ENCODE peak calls at places on chromosomes 6 and 20, in seven cellular contexts. One of them, this sample, is unnamed.

GRCh38 chr20:11522359-11522758 is 395.3 kb upstream of the BTBD3 start:
- DNase-seq in breast epithelium: no peak
- DNase-seq in CD8-positive, alpha-beta memory T cell: no peak
- DNase-seq in GM23248: peak; percentile 16
- DNase-seq in IMR-90: no peak
- DNase-seq in mucosa of descending colon: no peak
- DNase-seq in adipocyte: peak; percentile 50
- DNase-seq in this sample: no peak

GRCh38 chr6:24191346-24191745 is 65.3 kb downstream of the NRSN1 start:
- DNase-seq in breast epithelium: no peak
- DNase-seq in GM23248: no peak
- DNase-seq in adipocyte: no peak
- DNase-seq in mucosa of descending colon: no peak
- DNase-seq in CD8-positive, alpha-beta memory T cell: no peak
- DNase-seq in IMR-90: no peak
- DNase-seq in this sample: no peak

GRCh38 chr20:19143890-19144289 is 68.6 kb upstream of the SLC24A3 start:
- DNase-seq in mucosa of descending colon: no peak
- DNase-seq in adipocyte: no peak
- DNase-seq in CD8-positive, alpha-beta memory T cell: no peak
- DNase-seq in IMR-90: no peak
- DNase-seq in breast epithelium: no peak
- DNase-seq in GM23248: no peak
- DNase-seq in this sample: no peak

GRCh38 chr20:61411743-61412142 is 159.7 kb downstream of the CDH4 start:
- DNase-seq in GM23248: no peak
- DNase-seq in breast epithelium: no peak
- DNase-seq in adipocyte: no peak
- DNase-seq in CD8-positive, alpha-beta memory T cell: no peak
- DNase-seq in IMR-90: no peak
- DNase-seq in mucosa of descending colon: no peak
- DNase-seq in this sample: no peak

GRCh38 chr6:56497691-56498090 is 145.0 kb downstream of the DST start:
- DNase-seq in GM23248: no peak
- DNase-seq in adipocyte: no peak
- DNase-seq in breast epithelium: no peak
- DNase-seq in CD8-positive, alpha-beta memory T cell: no peak
- DNase-seq in IMR-90: no peak
- DNase-seq in mucosa of descending colon: no peak
- DNase-seq in this sample: no peak

GRCh38 chr6:149225946-149226345 is 91.6 kb upstream of the TAB2 start:
- DNase-seq in IMR-90: no peak
- DNase-seq in adipocyte: no peak
- DNase-seq in GM23248: no peak
- DNase-seq in mucosa of descending colon: no peak
- DNase-seq in CD8-positive, alpha-beta memory T cell: no peak
- DNase-seq in breast epithelium: no peak
- DNase-seq in this sample: no peak

GRCh38 chr6:134165827-134166226 is 113.4 kb upstream of the SLC2A12 start:
- DNase-seq in IMR-90: peak; percentile 53
- DNase-seq in mucosa of descending colon: no peak
- DNase-seq in CD8-positive, alpha-beta memory T cell: no peak
- DNase-seq in adipocyte: no peak
- DNase-seq in GM23248: no peak
- DNase-seq in breast epithelium: no peak
- DNase-seq in this sample: no peak

GRCh38 chr20:48831702-48832422 is 4.1 kb upstream of the PREX1 start:
- DNase-seq in IMR-90: peak; percentile 39
- DNase-seq in breast epithelium: no peak
- DNase-seq in GM23248: peak; percentile 70
- DNase-seq in CD8-positive, alpha-beta memory T cell: no peak
- DNase-seq in mucosa of descending colon: no peak
- DNase-seq in adipocyte: peak; percentile 66
- DNase-seq in this sample: peak; percentile 93

GRCh38 chr6:106772270-106773142 is 143.1 kb downstream of the QRSL1 start:
- DNase-seq in IMR-90: no peak
- DNase-seq in adipocyte: no peak
- DNase-seq in breast epithelium: no peak
- DNase-seq in GM23248: no peak
- DNase-seq in mucosa of descending colon: no peak
- DNase-seq in CD8-positive, alpha-beta memory T cell: no peak
- DNase-seq in this sample: no peak

GRCh38 chr20:40279390-40279789 is 409.6 kb downstream of the MAFB start:
- DNase-seq in CD8-positive, alpha-beta memory T cell: no peak
- DNase-seq in IMR-90: peak; percentile 45
- DNase-seq in GM23248: peak; percentile 92
- DNase-seq in adipocyte: peak; percentile 92
- DNase-seq in mucosa of descending colon: peak; percentile 26
- DNase-seq in breast epithelium: peak; percentile 36
- DNase-seq in this sample: peak; percentile 64

GRCh38 chr6:36853325-36853724 is 14.1 kb upstream of the CPNE5 start:
- DNase-seq in adipocyte: peak; percentile 82
- DNase-seq in GM23248: peak; percentile 92
- DNase-seq in breast epithelium: peak; percentile 78
- DNase-seq in CD8-positive, alpha-beta memory T cell: no peak
- DNase-seq in mucosa of descending colon: peak; percentile 29
- DNase-seq in IMR-90: peak; percentile 90
- DNase-seq in this sample: no peak

GRCh38 chr6:63764318-63764916 is 128.8 kb downstream of the PHF3 start:
- DNase-seq in breast epithelium: no peak
- DNase-seq in mucosa of descending colon: peak; percentile 9
- DNase-seq in CD8-positive, alpha-beta memory T cell: peak; percentile 27
- DNase-seq in GM23248: peak; percentile 54
- DNase-seq in adipocyte: peak; percentile 84
- DNase-seq in IMR-90: peak; percentile 52
- DNase-seq in this sample: no peak

GRCh38 chr6:41201784-41202181 is 834 bp upstream of the TREML2 start:
- DNase-seq in IMR-90: no peak
- DNase-seq in adipocyte: no peak
- DNase-seq in breast epithelium: no peak
- DNase-seq in GM23248: no peak
- DNase-seq in CD8-positive, alpha-beta memory T cell: no peak
- DNase-seq in mucosa of descending colon: no peak
- DNase-seq in this sample: no peak

GRCh38 chr6:34447915-34448314 is 18.0 kb upstream of the PACSIN1 start:
- DNase-seq in IMR-90: no peak
- DNase-seq in breast epithelium: no peak
- DNase-seq in adipocyte: no peak
- DNase-seq in GM23248: no peak
- DNase-seq in mucosa of descending colon: peak; percentile 36
- DNase-seq in CD8-positive, alpha-beta memory T cell: no peak
- DNase-seq in this sample: no peak

GRCh38 chr20:6502219-6502618 is 265.3 kb upstream of the BMP2 start:
- DNase-seq in adipocyte: no peak
- DNase-seq in CD8-positive, alpha-beta memory T cell: no peak
- DNase-seq in breast epithelium: no peak
- DNase-seq in GM23248: no peak
- DNase-seq in IMR-90: no peak
- DNase-seq in mucosa of descending colon: no peak
- DNase-seq in this sample: no peak

GRCh38 chr6:168585441-168585840 is 144.5 kb downstream of the SMOC2 start:
- DNase-seq in adipocyte: no peak
- DNase-seq in GM23248: no peak
- DNase-seq in breast epithelium: no peak
- DNase-seq in CD8-positive, alpha-beta memory T cell: no peak
- DNase-seq in IMR-90: no peak
- DNase-seq in mucosa of descending colon: no peak
- DNase-seq in this sample: no peak

GRCh38 chr20:45993197-45993951 is 15.3 kb upstream of the MMP9 start:
- DNase-seq in CD8-positive, alpha-beta memory T cell: no peak
- DNase-seq in mucosa of descending colon: no peak
- DNase-seq in breast epithelium: peak; percentile 70
- DNase-seq in adipocyte: peak; percentile 56
- DNase-seq in IMR-90: peak; percentile 33
- DNase-seq in GM23248: peak; percentile 74
- DNase-seq in this sample: peak; percentile 92

GRCh38 chr6:48985025-48985424 is 478.0 kb downstream of the MMUT start:
- DNase-seq in CD8-positive, alpha-beta memory T cell: no peak
- DNase-seq in IMR-90: peak; percentile 82
- DNase-seq in breast epithelium: no peak
- DNase-seq in GM23248: no peak
- DNase-seq in mucosa of descending colon: no peak
- DNase-seq in adipocyte: peak; percentile 2
- DNase-seq in this sample: no peak

GRCh38 chr20:15555913-15556312 is 1017.3 kb downstream of the KIF16B start:
- DNase-seq in adipocyte: peak; percentile 81
- DNase-seq in CD8-positive, alpha-beta memory T cell: no peak
- DNase-seq in IMR-90: no peak
- DNase-seq in breast epithelium: no peak
- DNase-seq in mucosa of descending colon: no peak
- DNase-seq in GM23248: no peak
- DNase-seq in this sample: no peak

GRCh38 chr6:140427842-140428241 is 1053.4 kb upstream of the CITED2 start:
- DNase-seq in GM23248: no peak
- DNase-seq in IMR-90: no peak
- DNase-seq in breast epithelium: no peak
- DNase-seq in adipocyte: no peak
- DNase-seq in CD8-positive, alpha-beta memory T cell: no peak
- DNase-seq in mucosa of descending colon: no peak
- DNase-seq in this sample: no peak

GRCh38 chr6:27295301-27296079 is 16.6 kb downstream of the POM121L2 start:
- DNase-seq in GM23248: peak; percentile 66
- DNase-seq in breast epithelium: no peak
- DNase-seq in adipocyte: peak; percentile 59
- DNase-seq in CD8-positive, alpha-beta memory T cell: no peak
- DNase-seq in IMR-90: peak; percentile 85
- DNase-seq in mucosa of descending colon: no peak
- DNase-seq in this sample: peak; percentile 81
- H3K9me3 ChIP-seq in GM23248: no peaks in the 10 kb centered on the region
- H3K9me3 ChIP-seq in breast epithelium: peaks cover 9% of the 10 kb centered on the region
- H3K9me3 ChIP-seq in adipocyte: peaks cover 11% of the 10 kb centered on the region
- H3K9me3 ChIP-seq in CD8-positive, alpha-beta memory T cell: peaks cover 10% of the 10 kb centered on the region
- H3K9me3 ChIP-seq in IMR-90: no peaks in the 10 kb centered on the region
- H3K9me3 ChIP-seq in mucosa of descending colon: no peaks in the 10 kb centered on the region
- H3K9me3 ChIP-seq in this sample: no peaks in the 10 kb centered on the region

DNA sequence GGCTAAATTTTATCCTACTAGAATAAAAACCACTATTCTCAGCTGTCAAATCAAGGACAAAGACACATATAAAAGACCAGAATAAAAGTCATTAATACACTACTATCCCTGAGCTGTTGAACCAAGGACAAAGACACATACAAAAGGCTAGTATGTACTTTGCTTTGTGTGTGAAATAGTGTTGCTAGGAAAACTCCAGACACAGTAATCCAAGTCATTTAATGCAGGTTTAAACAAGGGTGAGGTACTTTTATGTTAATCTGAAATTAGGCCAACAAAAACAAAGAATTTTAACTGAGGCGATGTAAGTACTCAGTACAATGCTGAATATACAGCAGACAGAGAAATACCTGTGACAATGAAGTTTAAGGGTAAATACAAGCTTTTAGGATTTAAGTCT is 18.9 kb downstream of the GCLC start:
- DNase-seq in adipocyte: no peak
- DNase-seq in GM23248: no peak
- DNase-seq in mucosa of descending colon: no peak
- DNase-seq in breast epithelium: no peak
- DNase-seq in IMR-90: no peak
- DNase-seq in CD8-positive, alpha-beta memory T cell: no peak
- DNase-seq in this sample: no peak
- H3K4me3 ChIP-seq in adipocyte: no peak overlapping the region
- H3K4me3 ChIP-seq in GM23248: no peak overlapping the region
- H3K4me3 ChIP-seq in mucosa of descending colon: no peak overlapping the region
- H3K4me3 ChIP-seq in breast epithelium: no peak overlapping the region
- H3K4me3 ChIP-seq in IMR-90: no peak overlapping the region
- H3K4me3 ChIP-seq in CD8-positive, alpha-beta memory T cell: no peak overlapping the region
- H3K4me3 ChIP-seq in this sample: no peak overlapping the region

DNA sequence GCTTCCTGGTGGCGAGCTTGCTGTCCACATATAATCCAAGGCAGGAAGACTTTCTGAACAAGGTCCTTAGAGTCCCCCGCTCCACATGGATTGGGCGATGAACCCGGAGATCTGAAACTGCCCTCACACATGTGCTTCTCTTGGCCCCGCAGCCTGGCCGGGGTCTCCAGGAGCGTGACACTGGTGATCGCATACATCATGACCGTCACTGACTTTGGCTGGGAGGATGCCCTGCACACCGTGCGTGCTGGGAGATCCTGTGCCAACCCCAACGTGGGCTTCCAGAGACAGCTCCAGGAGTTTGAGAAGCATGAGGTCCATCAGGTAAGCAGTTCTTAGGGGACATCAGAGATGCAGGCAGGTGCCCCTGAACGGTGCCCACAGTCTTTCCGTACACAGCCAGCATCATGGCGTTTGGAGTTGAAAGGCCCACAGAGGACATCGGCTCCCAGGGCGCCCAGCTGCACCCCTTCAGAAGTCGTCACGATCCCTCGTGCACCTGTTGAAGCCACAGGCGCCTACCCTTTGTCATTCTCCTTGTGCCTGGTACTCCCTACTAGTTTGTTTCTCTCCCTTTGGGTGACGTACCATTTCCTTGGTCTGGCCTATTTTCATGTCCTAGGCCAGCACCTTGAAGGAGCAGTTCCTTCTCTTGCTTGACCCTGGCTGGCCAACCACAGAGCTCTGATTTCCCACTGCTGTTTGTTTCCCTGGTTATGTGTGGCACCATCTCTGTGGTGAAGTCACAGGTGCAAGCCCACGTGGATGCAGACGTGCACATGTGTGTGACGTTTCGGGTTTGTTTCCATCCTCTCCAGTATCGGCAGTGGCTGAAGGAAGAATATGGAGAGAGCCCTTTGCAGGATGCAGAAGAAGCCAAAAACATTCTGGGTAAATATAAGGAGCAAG is 43.3 kb upstream of the IRF4 start:
- DNase-seq in mucosa of descending colon: no peak
- DNase-seq in IMR-90: no peak
- DNase-seq in GM23248: no peak
- DNase-seq in adipocyte: no peak
- DNase-seq in breast epithelium: no peak
- DNase-seq in CD8-positive, alpha-beta memory T cell: no peak
- DNase-seq in this sample: no peak
- H3K9me3 ChIP-seq in mucosa of descending colon: peaks cover 11% of the 10 kb centered on the region
- H3K9me3 ChIP-seq in IMR-90: peaks cover 5% of the 10 kb centered on the region
- H3K9me3 ChIP-seq in GM23248: no peaks in the 10 kb centered on the region
- H3K9me3 ChIP-seq in adipocyte: no peaks in the 10 kb centered on the region
- H3K9me3 ChIP-seq in breast epithelium: no peaks in the 10 kb centered on the region
- H3K9me3 ChIP-seq in CD8-positive, alpha-beta memory T cell: no peaks in the 10 kb centered on the region
- H3K9me3 ChIP-seq in this sample: no peaks in the 10 kb centered on the region

DNA sequence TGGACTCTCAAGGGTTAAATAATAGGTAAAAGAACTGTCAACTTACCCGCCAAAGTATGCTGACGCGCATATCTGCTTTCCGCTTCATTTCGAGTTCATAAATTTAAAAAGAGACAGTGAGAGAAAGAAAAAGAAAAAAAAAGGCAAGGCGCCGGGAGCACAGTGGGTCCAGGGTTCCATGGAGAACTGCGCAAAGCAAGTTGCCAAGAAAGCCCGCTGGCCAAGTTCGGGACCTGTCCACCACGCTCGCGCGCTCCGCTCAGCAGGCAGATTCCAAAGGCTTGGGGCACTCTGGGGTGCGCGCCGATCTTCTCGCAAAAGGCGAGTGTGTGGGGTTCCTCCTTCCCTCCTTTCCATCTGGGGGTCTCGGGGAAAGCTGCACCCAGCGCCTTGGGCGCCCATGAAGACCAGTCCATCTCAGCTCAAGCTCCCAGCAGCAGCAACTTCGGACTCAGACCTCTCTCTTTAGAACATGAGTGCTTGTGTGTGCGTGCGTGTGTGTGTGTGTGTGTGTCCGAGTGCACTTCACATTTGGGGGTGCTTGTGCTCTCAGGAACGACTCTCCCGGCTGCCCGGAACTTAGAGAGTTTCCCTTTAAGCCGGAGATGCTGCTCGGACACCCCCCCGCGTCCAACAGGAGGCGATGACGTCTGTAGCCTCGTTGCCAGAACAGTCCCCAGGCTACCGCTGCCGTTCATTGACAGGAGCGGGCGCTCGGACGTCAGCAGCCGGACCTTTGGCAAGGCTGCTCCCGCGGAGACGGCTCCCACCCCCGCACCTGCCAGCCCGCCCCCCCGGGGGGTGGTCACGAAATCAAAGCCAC is 180.0 kb downstream of the TBXT start:
- DNase-seq in CD8-positive, alpha-beta memory T cell: no peak
- DNase-seq in mucosa of descending colon: peak; percentile 51
- DNase-seq in adipocyte: peak; percentile 3
- DNase-seq in GM23248: peak; percentile 90
- DNase-seq in IMR-90: peak; percentile 98
- DNase-seq in breast epithelium: no peak
- DNase-seq in this sample: peak; percentile 81
- H3K4me3 ChIP-seq in CD8-positive, alpha-beta memory T cell: no peak overlapping the region
- H3K4me3 ChIP-seq in mucosa of descending colon: no peak overlapping the region
- H3K4me3 ChIP-seq in adipocyte: peak overlapping the region; percentile 78
- H3K4me3 ChIP-seq in GM23248: peak overlapping the region; percentile 72
- H3K4me3 ChIP-seq in IMR-90: peak overlapping the region; percentile 58
- H3K4me3 ChIP-seq in breast epithelium: peak overlapping the region; percentile 49
- H3K4me3 ChIP-seq in this sample: peak overlapping the region; percentile 55